ENCODE peak calls at places on chromosomes 5 and 9, in five cellular contexts. P, S, J, L and G are unnamed samples.

GRCh38 chr5:139811076-139811607 is 15.5 kb downstream of the PSD2 start:
- DNase-seq in J (no peak), S (no peak), P (no peak), L (no peak), G (no peak)

GRCh38 chr9:96109718-96110351 is 192.1 kb downstream of the HSD17B3 start:
- DNase-seq in P (no peak), S (no peak), L (no peak), J (no peak), G (no peak)

GRCh38 chr5:148290271-148291195 is 21.7 kb upstream of the SPINK7 start:
- DNase-seq in L (no peak), P (no peak), J (no peak), S (no peak), G (no peak)

GRCh38 chr5:664994-665360 is 28.2 kb downstream of the TPPP start:
- DNase-seq in S (no peak), L (no peak), P (no peak), J (no peak), G (no peak)

GRCh38 chr5:9104576-9105339 is 441.1 kb downstream of the SEMA5A start:
- DNase-seq in P (no peak), L (no peak), S (no peak), J (no peak), G (no peak)

GRCh38 chr5:57277085-57277484 is 103.2 kb downstream of the GPBP1 start:
- DNase-seq in S (no peak), J (no peak), L (no peak), P (no peak), G (no peak)

GRCh38 chr9:136700959-136701664 is 11.3 kb upstream of the DIPK1B start:
- DNase-seq in S (no peak), J (peak), P (no peak), L (peak), G (no peak)

GRCh38 chr9:72937545-72937944 is 15.3 kb downstream of the ALDH1A1 start:
- DNase-seq in J (no peak), S (no peak), L (no peak), P (no peak), G (no peak)

GRCh38 chr5:59620535-59621212 is 272.9 kb downstream of the PDE4D start:
- DNase-seq in P (no peak), L (no peak), S (no peak), J (no peak), G (no peak)

GRCh38 chr5:179211076-179211475 is 134.2 kb downstream of the ADAMTS2 start:
- DNase-seq in J (no peak), P (no peak), S (no peak), L (no peak), G (no peak)